ENCODE peak calls at places on chromosomes 4 and X, in seven cellular contexts. I is stomach; Q is retinal pigment epithelial cell; A is CD8-positive, alpha-beta T cell; U is sigmoid colon; R is Peyer's patch; X is fibroblast of pulmonary artery. M is an unnamed sample.

GRCh38 chrX:108704839-108705238 is 31.5 kb downstream of the IRS4 start:
- DNase-seq in I (no peak), Q (no peak), A (no peak), U (no peak), R (no peak), X (no peak), M (no peak)

GRCh38 chr4:33340168-33340567 is 2620.0 kb downstream of the PCDH7 start:
- DNase-seq in I (no peak), Q (no peak), A (no peak), U (no peak), R (no peak), X (no peak), M (no peak)

GRCh38 chr4:55500072-55500471 is 46.6 kb downstream of the CLOCK start:
- DNase-seq in I (no peak), Q (no peak), A (no peak), U (no peak), R (no peak), X (no peak), M (no peak)

GRCh38 chrX:115630204-115630603 is 69.2 kb downstream of the PLS3 start:
- DNase-seq in I (no peak), Q (no peak), A (no peak), U (no peak), R (no peak), X (no peak), M (no peak)

GRCh38 chr4:60934896-60935295 is 265.2 kb upstream of the ADGRL3 start:
- DNase-seq in I (no peak), Q (no peak), A (no peak), U (no peak), R (no peak), X (no peak), M (no peak)

GRCh38 chrX:46903458-46904242 is 8.6 kb upstream of the JADE3 start:
- DNase-seq in I (peak), Q (peak), A (no peak), U (peak), R (peak), X (peak), M (no peak)

GRCh38 chr4:47386592-47387235 is 76.8 kb downstream of the COMMD8 start:
- DNase-seq in I (no peak), Q (no peak), A (no peak), U (no peak), R (no peak), X (peak), M (no peak)

GRCh38 chrX:104013158-104013557 is 350 bp downstream of the H2BW1 start:
- DNase-seq in I (no peak), Q (no peak), A (no peak), U (no peak), R (no peak), X (no peak), M (no peak)

GRCh38 chr4:146916479-146917076 is 29.1 kb downstream of the TTC29 start:
- DNase-seq in I (no peak), Q (no peak), A (no peak), U (no peak), R (no peak), X (peak), M (no peak)

GRCh38 chr4:6682862-6683590 is 10.7 kb upstream of the S100P start:
- DNase-seq in I (no peak), Q (no peak), A (no peak), U (no peak), R (no peak), X (no peak), M (no peak)

GRCh38 chr4:158025131-158025530 is 147.7 kb downstream of the GASK1B start:
- DNase-seq in I (no peak), Q (no peak), A (no peak), U (no peak), R (no peak), X (no peak), M (no peak)

GRCh38 chr4:186021461-186022167 is 47.3 kb upstream of the TLR3 start:
- DNase-seq in I (no peak), Q (no peak), A (no peak), U (no peak), R (no peak), X (peak), M (no peak)

GRCh38 chr4:83285022-83285387 is 407 bp upstream of the COQ2 start:
- DNase-seq in I (no peak), Q (no peak), A (no peak), U (no peak), R (no peak), X (peak), M (peak)

GRCh38 chr4:117529401-117529800 is 444.0 kb upstream of the TRAM1L1 start:
- DNase-seq in I (no peak), Q (no peak), A (no peak), U (no peak), R (no peak), X (no peak), M (no peak)

GRCh38 chr4:125319311-125319710 is 4.6 kb downstream of the FAT4 start:
- DNase-seq in I (no peak), Q (no peak), A (no peak), U (no peak), R (no peak), X (peak), M (no peak)

GRCh38 chr4:13657016-13657415 is 29.5 kb upstream of the BOD1L1 start:
- DNase-seq in I (no peak), Q (no peak), A (no peak), U (no peak), R (no peak), X (no peak), M (no peak)

GRCh38 chr4:37667197-37668100 is 18.7 kb downstream of the RELL1 start:
- DNase-seq in I (no peak), Q (no peak), A (no peak), U (no peak), R (no peak), X (no peak), M (no peak)

GRCh38 chr4:113700602-113701150 is 60.9 kb downstream of the CAMK2D start:
- DNase-seq in I (no peak), Q (no peak), A (no peak), U (no peak), R (no peak), X (no peak), M (no peak)

GRCh38 chr4:155615054-155615887 is 51.4 kb upstream of the GUCY1A1 start:
- DNase-seq in I (no peak), Q (no peak), A (no peak), U (no peak), R (no peak), X (no peak), M (no peak)

GRCh38 chr4:126977306-126977705 is 655.5 kb upstream of the INTU start:
- DNase-seq in I (no peak), Q (no peak), A (no peak), U (no peak), R (no peak), X (peak), M (no peak)

GRCh38 chr4:112753333-112753732 is 116.4 kb downstream of the LARP7 start:
- DNase-seq in I (no peak), Q (no peak), A (no peak), U (no peak), R (no peak), X (no peak), M (no peak)

GRCh38 chr4:146478009-146478408 is 43.7 kb downstream of the SLC10A7 start:
- DNase-seq in I (no peak), Q (no peak), A (no peak), U (no peak), R (no peak), X (no peak), M (no peak)

GRCh38 chr4:161856711-161857326 is 307.0 kb downstream of the FSTL5 start:
- DNase-seq in I (no peak), Q (no peak), A (no peak), U (no peak), R (no peak), X (no peak), M (no peak)

GRCh38 chr4:90730752-90731151 is 603.6 kb downstream of the CCSER1 start:
- DNase-seq in I (no peak), Q (no peak), A (no peak), U (no peak), R (no peak), X (no peak), M (no peak)

GRCh38 chr4:112817933-112818921 is 181.3 kb downstream of the LARP7 start:
- DNase-seq in I (peak), Q (peak), A (no peak), U (peak), R (peak), X (peak), M (peak)

GRCh38 chr4:5888222-5888701 is 4.6 kb downstream of the CRMP1 start:
- DNase-seq in I (no peak), Q (no peak), A (no peak), U (no peak), R (no peak), X (no peak), M (no peak)

GRCh38 chr4:25402521-25402920 is 25.5 kb downstream of the ANAPC4 start:
- DNase-seq in I (no peak), Q (no peak), A (no peak), U (no peak), R (no peak), X (peak), M (no peak)

DNA sequence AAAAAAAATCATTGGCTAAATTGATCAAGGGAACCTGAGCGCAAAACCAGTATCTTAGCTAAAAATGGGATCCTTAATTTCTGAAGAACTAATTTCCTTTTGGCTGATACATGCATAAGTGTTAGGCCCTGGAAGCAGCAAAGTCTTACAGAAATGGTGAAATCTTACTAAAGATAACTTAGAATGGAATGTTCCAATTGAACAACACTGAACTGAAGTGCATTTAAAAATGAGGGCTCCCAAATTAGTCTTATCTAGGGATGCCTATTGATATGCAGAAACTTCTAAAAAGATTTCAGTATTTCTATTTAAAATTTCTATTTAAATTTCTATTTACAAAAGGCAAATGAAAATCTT is 120.7 kb upstream of the BANK1 start:
- DNase-seq in I (no peak), Q (no peak), A (no peak), U (no peak), R (no peak), X (no peak), M (no peak)
- TF ChIP-seq CTCF in I (no peak), Q (no peak), A (no peak), U (no peak), R (no peak), X (no peak), M (no peak)

DNA sequence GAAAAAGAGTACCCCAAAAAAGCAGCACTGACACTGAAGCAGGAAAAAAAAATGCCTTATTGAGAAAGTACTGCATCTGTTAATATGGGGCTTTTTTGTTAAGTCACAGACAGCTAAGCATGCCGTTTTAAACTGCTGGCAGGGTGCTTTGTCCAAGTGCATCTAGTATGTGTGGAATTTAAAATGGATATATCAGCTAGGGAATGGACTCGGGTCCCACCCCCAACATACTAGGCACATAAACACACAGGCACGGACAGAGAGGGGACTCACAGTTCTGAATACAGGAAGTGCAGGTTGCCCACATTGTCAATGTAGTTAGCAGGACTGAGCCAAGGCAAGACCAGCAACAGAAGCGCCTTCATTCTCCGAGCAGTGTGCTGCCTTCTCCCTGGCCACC is 33.7 kb downstream of the LNX1 start:
- DNase-seq in I (no peak), Q (no peak), A (no peak), U (no peak), R (no peak), X (no peak), M (no peak)
- H3K4me3 ChIP-seq in I (no peak), Q (peak), A (no peak), U (no peak), R (no peak), X (no peak), M (no peak)

DNA sequence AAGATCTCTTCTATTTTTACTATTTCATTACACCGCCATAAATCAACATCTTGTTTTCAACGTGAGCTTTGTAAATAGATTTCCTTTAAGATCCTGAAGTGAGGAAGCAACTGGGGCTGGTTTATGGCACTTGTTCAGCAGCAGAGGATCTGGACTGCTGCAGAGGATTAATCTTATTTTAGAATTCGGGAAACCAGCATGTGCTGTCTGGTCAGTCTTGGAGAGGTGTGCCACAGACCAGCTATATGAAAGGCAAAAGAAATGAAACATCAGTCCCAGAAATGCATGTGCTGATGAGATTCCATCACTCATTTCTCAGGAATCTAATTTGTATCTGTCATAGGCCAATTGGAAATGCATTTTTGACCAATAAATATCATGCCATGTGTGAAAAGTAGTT is 23.4 kb downstream of the PRDM8 start:
- DNase-seq in I (no peak), Q (no peak), A (no peak), U (no peak), R (no peak), X (no peak), M (no peak)
- TF ChIP-seq CTCF in I (no peak), Q (no peak), A (no peak), U (no peak), R (no peak), X (no peak), M (no peak)

DNA sequence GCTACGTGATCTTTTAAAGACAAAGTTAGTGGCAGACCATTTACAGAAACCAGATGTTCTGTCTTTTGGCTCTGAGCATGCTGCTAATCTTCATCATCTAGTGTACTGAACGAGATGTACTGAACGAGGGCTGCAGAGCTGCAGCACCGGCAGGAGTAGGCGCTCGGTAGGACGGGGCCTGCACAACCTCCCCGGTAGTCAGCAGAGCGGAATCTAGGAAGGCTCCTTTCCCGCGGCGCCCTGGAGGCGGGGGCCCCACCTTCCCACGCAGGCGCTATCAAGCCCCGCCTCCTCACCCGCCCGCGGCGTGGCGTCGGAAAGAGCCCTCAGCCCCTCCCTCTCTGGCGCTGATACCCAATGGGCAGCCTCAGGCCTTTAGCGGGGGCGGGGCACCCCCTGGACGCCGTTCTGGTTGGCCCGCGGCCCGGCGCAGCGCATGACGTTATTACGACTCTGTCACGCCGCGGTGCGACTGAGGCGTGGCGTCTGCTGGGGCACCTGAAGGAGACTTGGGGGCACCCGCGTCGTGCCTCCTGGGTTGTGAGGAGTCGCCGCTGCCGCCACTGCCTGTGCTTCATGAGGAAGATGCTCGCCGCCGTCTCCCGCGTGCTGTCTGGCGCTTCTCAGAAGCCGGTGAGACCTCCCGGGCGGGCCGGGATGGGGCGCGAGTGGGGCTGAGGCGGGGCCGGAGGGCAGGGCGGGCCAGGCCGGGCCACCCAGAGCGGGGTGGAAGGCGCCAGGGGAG is at the start of gene PDHA1:
- DNase-seq in I (peak), Q (peak), A (peak), U (peak), R (peak), X (peak), M (no peak)
- H3K4me3 ChIP-seq in I (peak), Q (peak), A (peak), U (peak), R (peak), X (peak), M (peak)

GRCh38 chr4:184287697-184288255 is 70.1 kb upstream of the ENPP6 start:
- DNase-seq in I (peak), Q (peak), A (no peak), U (no peak), R (no peak), X (peak), M (no peak)
- TF ChIP-seq CTCF in I (peak), Q (peak), A (no peak), U (peak), R (no peak), X (peak), M (peak)

GRCh38 chrX:19121898-19122640 is at the start of gene ADGRG2:
- DNase-seq in I (peak), Q (no peak), A (no peak), U (no peak), R (no peak), X (peak), M (no peak)
- H3K4me3 ChIP-seq in I (peak), Q (peak), A (no peak), U (peak), R (peak), X (no peak), M (peak)

M was measured in epithelial cell of proximal tubule.